ENCODE peak calls at places on chromosomes 12 and 14, in ten cellular contexts. One of them, this sample, is unnamed.

GRCh38 chr12:132489078-132489601 is 811 bp upstream of the FBRSL1 start:
- DNase-seq in activated B cell treated with CpG ODN at 0.5 μM for 24 hours: peak; percentile 68
- DNase-seq in fibroblast of the aortic adventitia: no peak
- DNase-seq in hepatocyte: peak; percentile 61
- DNase-seq in astrocyte of the spinal cord: no peak
- DNase-seq in neural progenitor cell: peak; percentile 60
- DNase-seq in lower leg skin: no peak
- DNase-seq in lower lobe of right lung: peak; percentile 78
- DNase-seq in left lung: peak; percentile 63
- DNase-seq in keratinocyte: no peak
- DNase-seq in this sample: peak; percentile 80

GRCh38 chr12:18837025-18837424 is 99.1 kb downstream of the CAPZA3 start:
- DNase-seq in activated B cell treated with CpG ODN at 0.5 μM for 24 hours: no peak
- DNase-seq in fibroblast of the aortic adventitia: peak; percentile 84
- DNase-seq in hepatocyte: no peak
- DNase-seq in astrocyte of the spinal cord: no peak
- DNase-seq in neural progenitor cell: no peak
- DNase-seq in lower leg skin: no peak
- DNase-seq in lower lobe of right lung: no peak
- DNase-seq in left lung: no peak
- DNase-seq in keratinocyte: no peak
- DNase-seq in this sample: peak; percentile 69

GRCh38 chr12:62891805-62892549 is 43.0 kb downstream of the PPM1H start:
- DNase-seq in activated B cell treated with CpG ODN at 0.5 μM for 24 hours: no peak
- DNase-seq in fibroblast of the aortic adventitia: no peak
- DNase-seq in hepatocyte: peak; percentile 26
- DNase-seq in astrocyte of the spinal cord: no peak
- DNase-seq in neural progenitor cell: no peak
- DNase-seq in lower leg skin: no peak
- DNase-seq in lower lobe of right lung: no peak
- DNase-seq in left lung: no peak
- DNase-seq in keratinocyte: no peak
- DNase-seq in this sample: no peak

GRCh38 chr14:85437143-85437542 is 92.8 kb upstream of the FLRT2 start:
- DNase-seq in activated B cell treated with CpG ODN at 0.5 μM for 24 hours: no peak
- DNase-seq in fibroblast of the aortic adventitia: peak; percentile 74
- DNase-seq in hepatocyte: peak; percentile 38
- DNase-seq in astrocyte of the spinal cord: peak; percentile 67
- DNase-seq in neural progenitor cell: no peak
- DNase-seq in lower leg skin: no peak
- DNase-seq in lower lobe of right lung: no peak
- DNase-seq in left lung: no peak
- DNase-seq in keratinocyte: peak; percentile 87
- DNase-seq in this sample: no peak

GRCh38 chr14:33952541-33952940 is 1.7 kb upstream of the EGLN3 start:
- DNase-seq in activated B cell treated with CpG ODN at 0.5 μM for 24 hours: no peak
- DNase-seq in fibroblast of the aortic adventitia: no peak
- DNase-seq in hepatocyte: no peak
- DNase-seq in astrocyte of the spinal cord: no peak
- DNase-seq in neural progenitor cell: no peak
- DNase-seq in lower leg skin: no peak
- DNase-seq in lower lobe of right lung: no peak
- DNase-seq in left lung: no peak
- DNase-seq in keratinocyte: no peak
- DNase-seq in this sample: no peak

GRCh38 chr12:43210437-43211197 is 341.4 kb downstream of the ADAMTS20 start:
- DNase-seq in activated B cell treated with CpG ODN at 0.5 μM for 24 hours: no peak
- DNase-seq in fibroblast of the aortic adventitia: peak; percentile 87
- DNase-seq in hepatocyte: no peak
- DNase-seq in astrocyte of the spinal cord: peak; percentile 91
- DNase-seq in neural progenitor cell: no peak
- DNase-seq in lower leg skin: no peak
- DNase-seq in lower lobe of right lung: no peak
- DNase-seq in left lung: no peak
- DNase-seq in keratinocyte: no peak
- DNase-seq in this sample: no peak

GRCh38 chr12:107593713-107594381 is 91.8 kb upstream of the PWP1 start:
- DNase-seq in activated B cell treated with CpG ODN at 0.5 μM for 24 hours: no peak
- DNase-seq in fibroblast of the aortic adventitia: no peak
- DNase-seq in hepatocyte: no peak
- DNase-seq in astrocyte of the spinal cord: no peak
- DNase-seq in neural progenitor cell: no peak
- DNase-seq in lower leg skin: no peak
- DNase-seq in lower lobe of right lung: no peak
- DNase-seq in left lung: no peak
- DNase-seq in keratinocyte: no peak
- DNase-seq in this sample: no peak

GRCh38 chr12:129902371-129903091 is 1.3 kb downstream of the TMEM132D start:
- DNase-seq in activated B cell treated with CpG ODN at 0.5 μM for 24 hours: no peak
- DNase-seq in fibroblast of the aortic adventitia: no peak
- DNase-seq in hepatocyte: no peak
- DNase-seq in astrocyte of the spinal cord: no peak
- DNase-seq in neural progenitor cell: peak; percentile 11
- DNase-seq in lower leg skin: no peak
- DNase-seq in lower lobe of right lung: no peak
- DNase-seq in left lung: no peak
- DNase-seq in keratinocyte: no peak
- DNase-seq in this sample: no peak

DNA sequence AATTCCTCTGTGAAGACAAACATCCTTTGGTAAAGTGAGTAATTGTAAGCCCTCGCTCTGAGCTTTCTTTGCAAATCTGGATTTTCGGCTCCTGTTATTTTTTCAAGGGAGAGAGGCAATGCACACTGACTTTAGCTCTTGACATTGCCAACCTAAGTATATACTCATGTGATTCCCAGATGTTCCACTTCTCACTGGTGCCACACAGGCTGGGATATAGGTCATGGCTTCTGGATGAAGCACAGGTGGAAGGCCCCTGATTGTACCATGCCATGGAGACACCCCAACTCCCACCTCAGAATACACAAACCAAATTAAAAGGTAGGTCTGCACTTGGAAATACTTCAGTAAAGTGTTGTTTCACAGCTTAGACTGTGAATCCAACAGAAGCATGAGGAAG is 371.1 kb downstream of the GRIN2B start:
- DNase-seq in activated B cell treated with CpG ODN at 0.5 μM for 24 hours: no peak
- DNase-seq in fibroblast of the aortic adventitia: no peak
- DNase-seq in hepatocyte: no peak
- DNase-seq in astrocyte of the spinal cord: no peak
- DNase-seq in neural progenitor cell: no peak
- DNase-seq in lower leg skin: no peak
- DNase-seq in lower lobe of right lung: no peak
- DNase-seq in left lung: no peak
- DNase-seq in keratinocyte: no peak
- DNase-seq in this sample: no peak
- TF ChIP-seq CTCF in activated B cell treated with CpG ODN at 0.5 μM for 24 hours: no peak
- TF ChIP-seq CTCF in fibroblast of the aortic adventitia: no peak
- TF ChIP-seq CTCF in hepatocyte: no peak
- TF ChIP-seq CTCF in astrocyte of the spinal cord: no peak
- TF ChIP-seq CTCF in neural progenitor cell: no peak
- TF ChIP-seq CTCF in lower leg skin: no peak
- TF ChIP-seq CTCF in lower lobe of right lung: no peak
- TF ChIP-seq CTCF in left lung: no peak
- TF ChIP-seq CTCF in keratinocyte: no peak
- TF ChIP-seq CTCF in this sample: no peak

GRCh38 chr12:56634242-56634836 is 4.2 kb upstream of the BAZ2A start:
- DNase-seq in activated B cell treated with CpG ODN at 0.5 μM for 24 hours: no peak
- DNase-seq in fibroblast of the aortic adventitia: no peak
- DNase-seq in hepatocyte: peak; percentile 87
- DNase-seq in astrocyte of the spinal cord: peak; percentile 6
- DNase-seq in neural progenitor cell: peak; percentile 77
- DNase-seq in lower leg skin: peak; percentile 50
- DNase-seq in lower lobe of right lung: peak; percentile 75
- DNase-seq in left lung: peak; percentile 76
- DNase-seq in keratinocyte: no peak
- DNase-seq in this sample: no peak

GRCh38 chr12:56636118-56636674 is 6.1 kb upstream of the BAZ2A start:
- DNase-seq in activated B cell treated with CpG ODN at 0.5 μM for 24 hours: peak; percentile 73
- DNase-seq in fibroblast of the aortic adventitia: peak; percentile 84
- DNase-seq in hepatocyte: peak; percentile 94
- DNase-seq in astrocyte of the spinal cord: peak; percentile 90
- DNase-seq in neural progenitor cell: peak; percentile 79
- DNase-seq in lower leg skin: peak; percentile 94
- DNase-seq in lower lobe of right lung: peak; percentile 90
- DNase-seq in left lung: peak; percentile 93
- DNase-seq in keratinocyte: no peak
- DNase-seq in this sample: peak; percentile 96

GRCh38 chr12:56635539-56636117 is 5.5 kb upstream of the BAZ2A start:
- DNase-seq in activated B cell treated with CpG ODN at 0.5 μM for 24 hours: peak; percentile 27
- DNase-seq in fibroblast of the aortic adventitia: no peak
- DNase-seq in hepatocyte: no peak
- DNase-seq in astrocyte of the spinal cord: no peak
- DNase-seq in neural progenitor cell: peak; percentile 53
- DNase-seq in lower leg skin: no peak
- DNase-seq in lower lobe of right lung: no peak
- DNase-seq in left lung: no peak
- DNase-seq in keratinocyte: no peak
- DNase-seq in this sample: no peak

GRCh38 chr12:56633465-56634241 is 3.5 kb upstream of the BAZ2A start:
- DNase-seq in activated B cell treated with CpG ODN at 0.5 μM for 24 hours: no peak
- DNase-seq in fibroblast of the aortic adventitia: no peak
- DNase-seq in hepatocyte: no peak
- DNase-seq in astrocyte of the spinal cord: no peak
- DNase-seq in neural progenitor cell: peak; percentile 12
- DNase-seq in lower leg skin: no peak
- DNase-seq in lower lobe of right lung: no peak
- DNase-seq in left lung: no peak
- DNase-seq in keratinocyte: no peak
- DNase-seq in this sample: no peak

DNA sequence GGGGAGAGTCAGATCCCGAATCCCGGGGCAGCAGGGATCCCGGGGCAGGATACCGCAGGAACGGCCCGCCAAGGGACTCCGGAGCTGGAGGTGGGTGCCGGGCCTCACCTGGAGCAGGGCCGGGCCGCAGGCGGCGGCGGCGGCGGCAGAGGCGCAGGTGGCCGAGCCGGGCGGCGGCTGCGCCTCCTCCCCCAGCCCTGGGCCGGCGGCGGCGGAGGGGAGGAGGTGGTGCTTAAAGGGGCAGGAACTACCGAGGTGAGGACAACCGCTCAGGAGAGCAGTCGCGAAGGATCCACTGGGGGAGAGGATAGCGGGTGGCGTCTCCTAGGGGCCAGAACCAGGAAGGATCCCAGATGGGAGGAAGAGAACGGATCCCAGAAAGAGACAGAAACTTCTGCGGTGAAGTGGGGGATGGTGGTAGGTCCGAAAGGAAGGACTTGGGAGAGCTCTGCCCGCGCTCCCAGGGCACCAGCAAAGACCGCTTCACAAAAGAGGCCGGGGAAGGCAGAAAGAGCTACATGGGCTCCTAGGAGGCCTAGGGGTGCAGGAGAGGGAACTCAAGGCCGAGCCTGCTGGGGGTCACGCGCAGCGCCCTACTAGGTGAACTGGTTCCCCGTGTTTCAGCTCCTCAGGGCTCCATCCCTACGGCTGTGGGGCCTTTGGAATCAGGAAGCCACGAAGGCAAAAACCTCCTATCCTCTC is 4.9 kb upstream of the BAZ2A start:
- DNase-seq in activated B cell treated with CpG ODN at 0.5 μM for 24 hours: peak; percentile 70
- DNase-seq in fibroblast of the aortic adventitia: peak; percentile 78
- DNase-seq in hepatocyte: peak; percentile 92
- DNase-seq in astrocyte of the spinal cord: peak; percentile 83
- DNase-seq in neural progenitor cell: peak; percentile 86
- DNase-seq in lower leg skin: peak; percentile 77
- DNase-seq in lower lobe of right lung: peak; percentile 79
- DNase-seq in left lung: peak; percentile 83
- DNase-seq in keratinocyte: no peak
- DNase-seq in this sample: peak; percentile 93
- TF ChIP-seq CTCF in activated B cell treated with CpG ODN at 0.5 μM for 24 hours: no peak
- TF ChIP-seq CTCF in fibroblast of the aortic adventitia: peak; percentile 65
- TF ChIP-seq CTCF in hepatocyte: peak; percentile 56
- TF ChIP-seq CTCF in astrocyte of the spinal cord: peak; percentile 62
- TF ChIP-seq CTCF in neural progenitor cell: peak; percentile 52
- TF ChIP-seq CTCF in lower leg skin: no peak
- TF ChIP-seq CTCF in lower lobe of right lung: peak; percentile 40
- TF ChIP-seq CTCF in left lung: no peak
- TF ChIP-seq CTCF in keratinocyte: peak; percentile 73
- TF ChIP-seq CTCF in this sample: peak; percentile 31

DNA sequence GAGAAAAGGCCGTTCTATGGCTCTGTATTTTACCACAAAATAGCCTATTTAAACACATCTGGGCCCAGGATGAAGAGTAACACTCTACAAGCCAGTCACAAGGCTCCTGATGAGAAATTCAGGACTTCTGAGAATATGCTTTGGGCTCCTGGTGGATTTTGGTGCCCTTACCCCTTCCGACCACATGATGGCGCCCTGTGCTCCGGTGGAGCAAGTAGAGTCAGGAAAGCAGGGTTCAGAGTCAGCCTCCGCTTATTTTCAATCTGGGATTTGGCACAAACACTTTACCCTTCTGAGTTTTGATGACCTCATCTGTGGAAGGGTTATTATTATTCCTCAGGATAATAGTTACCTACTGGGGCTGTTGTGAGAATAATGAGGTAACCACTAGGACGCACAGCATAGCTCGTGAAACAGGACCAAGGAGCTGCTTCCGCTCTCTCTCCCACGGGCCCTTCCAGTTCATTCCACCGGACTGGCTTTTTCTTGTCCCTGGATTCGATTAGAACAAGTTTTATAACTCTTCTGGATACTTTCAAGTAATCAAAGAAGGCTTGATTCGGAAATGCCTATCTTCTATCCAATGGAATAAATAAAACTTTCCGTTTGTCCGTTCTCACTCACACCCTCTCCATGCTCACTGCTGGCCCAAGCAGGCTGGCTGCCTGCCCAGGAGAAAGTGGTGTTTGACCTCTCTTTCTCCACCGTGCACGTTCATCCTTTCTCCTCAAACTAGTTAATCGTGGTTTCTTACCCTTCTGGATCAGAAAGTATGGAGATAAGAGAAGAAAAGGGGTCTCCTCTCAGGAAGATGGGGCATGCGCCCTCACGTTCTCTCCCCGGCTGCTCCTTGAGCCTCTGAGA is 104.6 kb downstream of the GALC start:
- DNase-seq in activated B cell treated with CpG ODN at 0.5 μM for 24 hours: no peak
- DNase-seq in fibroblast of the aortic adventitia: peak; percentile 19
- DNase-seq in hepatocyte: peak; percentile 12
- DNase-seq in astrocyte of the spinal cord: no peak
- DNase-seq in neural progenitor cell: peak; percentile 48
- DNase-seq in lower leg skin: no peak
- DNase-seq in lower lobe of right lung: no peak
- DNase-seq in left lung: no peak
- DNase-seq in keratinocyte: no peak
- DNase-seq in this sample: no peak
- TF ChIP-seq CTCF in activated B cell treated with CpG ODN at 0.5 μM for 24 hours: no peak
- TF ChIP-seq CTCF in fibroblast of the aortic adventitia: peak; percentile 62
- TF ChIP-seq CTCF in hepatocyte: peak; percentile 25
- TF ChIP-seq CTCF in astrocyte of the spinal cord: peak; percentile 53
- TF ChIP-seq CTCF in neural progenitor cell: peak; percentile 79
- TF ChIP-seq CTCF in lower leg skin: no peak
- TF ChIP-seq CTCF in lower lobe of right lung: peak; percentile 43
- TF ChIP-seq CTCF in left lung: no peak
- TF ChIP-seq CTCF in keratinocyte: peak; percentile 44
- TF ChIP-seq CTCF in this sample: no peak

DNA sequence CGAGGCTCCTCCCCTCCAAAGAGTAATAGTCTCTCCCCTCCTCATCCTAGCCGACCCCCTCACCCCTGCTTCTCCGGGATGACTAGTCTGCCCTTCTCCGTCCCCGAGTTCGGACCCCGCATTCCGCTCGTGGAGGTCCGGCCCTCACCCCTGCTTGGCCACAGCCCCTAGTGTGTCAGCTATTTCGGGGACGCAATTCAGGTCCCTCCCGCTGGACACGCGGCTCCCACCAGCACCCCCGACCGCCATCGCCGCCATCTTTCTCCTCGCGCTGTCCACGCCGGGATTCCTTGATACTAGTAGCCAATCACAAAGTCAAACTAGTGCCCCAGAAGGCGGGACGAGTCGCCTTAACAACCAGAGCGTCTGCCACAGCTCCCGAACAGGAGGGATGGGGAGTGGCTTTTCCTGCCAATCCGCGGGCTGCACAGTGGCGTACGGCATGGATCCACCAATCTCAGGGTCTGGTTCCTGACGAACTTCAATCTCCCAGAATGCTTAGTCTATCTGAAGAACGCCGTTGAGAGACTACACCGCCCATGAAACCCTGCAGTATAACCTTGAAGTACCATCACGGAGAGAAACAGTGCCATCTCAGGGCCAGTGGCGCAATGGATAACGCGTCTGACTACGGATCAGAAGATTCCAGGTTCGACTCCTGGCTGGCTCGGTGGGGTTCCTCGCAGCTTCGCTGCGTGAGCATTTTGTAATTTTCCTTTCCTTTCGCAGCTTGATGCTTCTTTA is at the start of gene PRMT5:
- DNase-seq in activated B cell treated with CpG ODN at 0.5 μM for 24 hours: peak; percentile 83
- DNase-seq in fibroblast of the aortic adventitia: peak; percentile 100
- DNase-seq in hepatocyte: peak; percentile 99
- DNase-seq in astrocyte of the spinal cord: peak; percentile 100
- DNase-seq in neural progenitor cell: peak; percentile 99
- DNase-seq in lower leg skin: peak; percentile 99
- DNase-seq in lower lobe of right lung: peak; percentile 99
- DNase-seq in left lung: peak; percentile 99
- DNase-seq in keratinocyte: peak; percentile 99
- DNase-seq in this sample: peak; percentile 100
- TF ChIP-seq CTCF in activated B cell treated with CpG ODN at 0.5 μM for 24 hours: no peak
- TF ChIP-seq CTCF in fibroblast of the aortic adventitia: no peak
- TF ChIP-seq CTCF in hepatocyte: no peak
- TF ChIP-seq CTCF in astrocyte of the spinal cord: no peak
- TF ChIP-seq CTCF in neural progenitor cell: no peak
- TF ChIP-seq CTCF in lower leg skin: no peak
- TF ChIP-seq CTCF in lower lobe of right lung: no peak
- TF ChIP-seq CTCF in left lung: no peak
- TF ChIP-seq CTCF in keratinocyte: no peak
- TF ChIP-seq CTCF in this sample: no peak

This sample was measured in sigmoid colon.